ENCODE peak calls at places on chromosomes 11 and 22, in six cellular contexts. F, C, I, W, P and U are unnamed samples.

GRCh38 chr11:27207025-27207650 is 155.9 kb downstream of the CCDC34 start:
- DNase-seq in W (no peak), C (peak), I (no peak), F (no peak), P (no peak), U (no peak)

GRCh38 chr11:78310500-78310909 is 107.1 kb downstream of the GAB2 start:
- DNase-seq in I (no peak), C (no peak), F (no peak), W (peak), P (no peak), U (no peak)

GRCh38 chr11:108538022-108538424 is 39.8 kb upstream of the POGLUT3 start:
- DNase-seq in I (no peak), F (no peak), C (no peak), W (no peak), P (no peak), U (no peak)

GRCh38 chr11:36237341-36237740 is 51.9 kb downstream of the COMMD9 start:
- DNase-seq in F (no peak), W (no peak), P (peak), C (no peak), I (no peak), U (no peak)

GRCh38 chr22:20773793-20774212 is at the start of gene SERPIND1:
- DNase-seq in I (no peak), W (peak), C (no peak), F (no peak), P (no peak), U (no peak)

GRCh38 chr11:10304495-10305261 is at the start of gene ADM:
- DNase-seq in W (peak), I (peak), P (peak), C (peak), F (no peak), U (peak)

GRCh38 chr11:106152013-106152412 is 74.6 kb downstream of the AASDHPPT start:
- DNase-seq in W (no peak), C (no peak), P (no peak), I (no peak), F (no peak), U (no peak)

GRCh38 chr11:30041171-30041570 is 24.3 kb upstream of the KCNA4 start:
- DNase-seq in I (no peak), F (no peak), C (no peak), W (no peak), P (no peak), U (no peak)

GRCh38 chr11:134562941-134563471 is 151.0 kb upstream of the B3GAT1 start:
- DNase-seq in P (no peak), F (no peak), C (no peak), W (no peak), I (no peak), U (no peak)

GRCh38 chr11:67732045-67732787 is 57.8 kb upstream of the ALDH3B2 start:
- DNase-seq in W (no peak), I (peak), C (peak), P (no peak), F (no peak), U (peak)

GRCh38 chr11:94882931-94883330 is 90.4 kb downstream of the CWC15 start:
- DNase-seq in I (no peak), C (no peak), W (no peak), P (no peak), F (no peak), U (no peak)

GRCh38 chr11:117874253-117874909 is 2.1 kb downstream of the FXYD6 start:
- DNase-seq in W (no peak), P (no peak), C (no peak), I (peak), F (no peak), U (no peak)

GRCh38 chr22:44100411-44100810 is 76.3 kb downstream of the PARVB start:
- DNase-seq in C (no peak), I (no peak), F (no peak), W (no peak), P (no peak), U (no peak)

GRCh38 chr11:18394928-18395734 is 768 bp downstream of the LDHA start:
- DNase-seq in P (peak), W (no peak), F (no peak), C (peak), I (no peak), U (peak)

GRCh38 chr22:29030618-29031235 is 30.9 kb downstream of the C22orf31 start:
- DNase-seq in P (peak), I (peak), W (peak), C (peak), F (no peak), U (peak)

GRCh38 chr11:64611176-64611575 is 20.2 kb downstream of the SLC22A12 start:
- DNase-seq in F (no peak), C (no peak), W (no peak), I (no peak), P (no peak), U (no peak)

GRCh38 chr11:112616292-112617088 is 344.7 kb upstream of the NCAM1 start:
- DNase-seq in P (no peak), W (no peak), C (no peak), F (no peak), I (no peak), U (no peak)

GRCh38 chr11:15970506-15971214 is 385.7 kb downstream of the SOX6 start:
- DNase-seq in W (no peak), C (peak), F (no peak), I (no peak), P (no peak), U (no peak)

GRCh38 chr11:69546735-69547370 is 65.4 kb downstream of the LINC01488 start:
- DNase-seq in C (no peak), P (no peak), I (no peak), W (no peak), F (no peak), U (no peak)

GRCh38 chr22:18056161-18056666 is 21.6 kb upstream of the PEX26 start:
- DNase-seq in I (no peak), P (peak), W (peak), C (peak), F (no peak), U (no peak)

GRCh38 chr22:28283025-28283654 is 364.1 kb upstream of the PITPNB start:
- DNase-seq in I (no peak), P (peak), W (no peak), F (no peak), C (no peak), U (no peak)

GRCh38 chr11:33262016-33262638 is 4.9 kb downstream of the HIPK3 start:
- DNase-seq in C (no peak), I (no peak), F (no peak), W (no peak), P (no peak), U (no peak)

GRCh38 chr11:18912883-18913282 is 26.3 kb downstream of the MRGPRX1 start:
- DNase-seq in I (no peak), F (no peak), C (no peak), P (no peak), W (no peak), U (no peak)

GRCh38 chr11:134644489-134645456 is 232.7 kb upstream of the B3GAT1 start:
- DNase-seq in F (no peak), I (no peak), W (no peak), C (no peak), P (no peak), U (no peak)

GRCh38 chr11:108854366-108854765 is 189.5 kb downstream of the DDX10 start:
- DNase-seq in C (no peak), W (no peak), I (no peak), P (peak), F (no peak), U (no peak)

GRCh38 chr11:57819272-57819979 is 57.8 kb downstream of the CTNND1 start:
- DNase-seq in I (no peak), W (peak), C (no peak), P (no peak), F (no peak), U (no peak)

GRCh38 chr22:46454910-46455269 is 82.5 kb downstream of the CELSR1 start:
- DNase-seq in W (no peak), F (no peak), I (no peak), P (no peak), C (no peak), U (peak)

GRCh38 chr11:103016031-103016430 is 60.5 kb upstream of the MMP13 start:
- DNase-seq in C (no peak), I (no peak), F (no peak), W (no peak), P (no peak), U (no peak)

GRCh38 chr11:9138612-9139579 is 47.5 kb upstream of the SCUBE2 start:
- DNase-seq in I (no peak), P (peak), F (no peak), C (no peak), W (peak), U (peak)
- TF ChIP-seq JUN in I (no peak), P (peak), F (no peak), C (no peak), W (no peak), U (peak)

GRCh38 chr11:1706634-1707400 is 9.8 kb downstream of the KRTAP5-6 start:
- DNase-seq in C (peak), F (no peak), I (peak), W (no peak), P (no peak), U (peak)
- TF ChIP-seq JUN in C (no peak), F (no peak), I (no peak), W (no peak), P (no peak), U (no peak)

DNA sequence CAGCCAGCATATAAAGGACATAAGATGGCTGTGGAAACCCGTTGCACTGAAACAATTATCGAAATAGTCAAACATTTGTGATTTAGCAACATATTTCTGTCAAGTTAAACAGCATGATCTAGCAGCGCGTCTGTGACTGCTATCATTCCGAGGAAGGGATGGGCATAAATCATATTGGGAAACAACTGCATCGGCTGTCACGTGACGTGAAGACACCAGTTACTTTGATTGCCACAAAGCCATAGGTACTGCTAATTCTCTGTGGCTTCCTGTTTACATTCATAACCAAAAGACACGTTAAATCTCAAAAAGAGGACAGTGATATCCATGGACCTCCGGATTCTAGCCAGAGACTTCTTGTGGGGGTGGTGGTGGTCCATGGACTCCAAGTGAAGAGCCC is 87.8 kb downstream of the CACNA1I start:
- DNase-seq in F (no peak), I (no peak), W (no peak), P (no peak), C (no peak), U (peak)
- TF ChIP-seq JUN in F (no peak), I (no peak), W (no peak), P (no peak), C (no peak), U (no peak)

GRCh38 chr22:37501610-37502341 is 15.6 kb upstream of the MFNG start:
- DNase-seq in W (peak), F (no peak), P (peak), C (peak), I (no peak), U (peak)
- TF ChIP-seq JUN in W (peak), F (no peak), P (no peak), C (no peak), I (no peak), U (peak)

GRCh38 chr11:74025467-74026166 is 16.7 kb upstream of the UCP3 start:
- DNase-seq in C (no peak), P (peak), I (no peak), F (no peak), W (no peak), U (no peak)
- TF ChIP-seq JUN in C (no peak), P (no peak), I (no peak), F (no peak), W (no peak), U (no peak)

GRCh38 chr11:59607703-59608454 is 7.7 kb downstream of the OSBP start:
- DNase-seq in W (no peak), F (no peak), I (no peak), P (no peak), C (no peak), U (no peak)
- TF ChIP-seq JUN in W (no peak), F (no peak), I (no peak), P (no peak), C (no peak), U (no peak)

DNA sequence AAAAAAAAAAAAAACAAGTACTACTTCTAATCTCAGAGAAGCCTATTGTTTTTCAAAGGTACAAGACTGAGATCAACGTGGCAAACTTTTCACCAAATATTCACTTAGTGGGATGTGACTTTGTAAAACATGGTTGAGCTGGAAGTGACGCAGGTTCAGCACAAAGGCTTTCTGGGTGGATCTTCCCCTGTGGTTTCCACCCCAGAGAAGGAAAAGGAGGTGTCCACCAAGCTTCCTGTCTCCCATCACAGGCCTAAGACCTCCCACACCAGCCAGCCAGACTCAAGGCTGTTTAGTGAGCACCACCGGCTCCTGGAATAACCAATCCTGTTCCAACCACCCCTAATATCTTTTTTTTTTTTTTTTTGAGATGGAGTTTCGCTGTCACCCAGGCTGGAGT is 5.7 kb downstream of the TMEM184B start:
- DNase-seq in P (peak), I (no peak), C (peak), F (no peak), W (no peak), U (no peak)
- TF ChIP-seq JUN in P (no peak), I (no peak), C (no peak), F (no peak), W (no peak), U (no peak)

DNA sequence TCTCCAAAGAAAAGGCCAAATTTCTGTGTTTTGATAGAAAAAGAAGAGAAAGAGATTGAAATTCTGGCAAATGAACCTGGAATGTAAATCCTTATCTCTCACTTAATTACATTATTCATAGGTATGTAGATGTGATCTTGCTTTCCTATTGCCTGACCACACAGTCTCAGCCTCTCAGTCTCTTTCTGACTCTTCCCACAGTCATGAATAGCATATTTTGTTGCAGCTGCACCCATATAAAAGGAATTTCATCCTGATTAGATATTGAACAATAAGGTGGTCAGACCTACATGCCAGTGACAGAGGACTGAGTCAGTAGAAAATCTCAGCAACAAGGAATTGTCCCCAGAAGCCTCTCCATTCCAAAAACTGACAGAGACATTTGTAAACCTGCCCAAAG is 62.9 kb upstream of the LRRC4C start:
- DNase-seq in I (no peak), P (no peak), W (no peak), F (no peak), C (no peak), U (no peak)
- TF ChIP-seq JUN in I (no peak), P (no peak), W (no peak), F (no peak), C (no peak), U (no peak)